ENCODE peak calls at places on chromosomes 7 and 10, in ten cellular contexts. I, V, C, N, O, R, S, T, M and A are unnamed samples.

GRCh38 chr10:87837445-87837844 is 19.4 kb upstream of the ATAD1 start:
- DNase-seq in V (no peak), R (no peak), O (no peak), I (no peak), N (no peak), C (no peak), S (no peak), T (no peak), M (no peak), A (no peak)

GRCh38 chr10:2813277-2813676 is 254.1 kb upstream of the PFKP start:
- DNase-seq in V (no peak), T (no peak), R (no peak), C (no peak), O (no peak), S (no peak), M (no peak), I (no peak), N (no peak), A (no peak)

GRCh38 chr10:42990721-42991441 is 86.0 kb upstream of the RET start:
- DNase-seq in O (no peak), M (no peak), N (no peak), C (peak; percentile 35), T (no peak), S (no peak), R (no peak), V (no peak), I (no peak), A (no peak)

GRCh38 chr7:80823066-80823465 is 95.8 kb downstream of the SEMA3C start:
- DNase-seq in S (no peak), T (no peak), I (no peak), V (no peak), N (no peak), C (no peak), O (no peak), R (no peak), M (no peak), A (no peak)

GRCh38 chr10:116802474-116802873 is 46.8 kb upstream of the ENO4 start:
- DNase-seq in N (no peak), O (no peak), V (no peak), R (no peak), S (no peak), C (no peak), M (no peak), T (no peak), I (no peak), A (no peak)

GRCh38 chr10:27241640-27242472 is 1.3 kb upstream of the ACBD5 start:
- DNase-seq in T (peak; percentile 55), N (peak; percentile 91), R (peak; percentile 95), C (peak; percentile 94), V (peak; percentile 97), S (peak; percentile 97), M (peak; percentile 92), O (peak; percentile 91), I (peak; percentile 63), A (peak; percentile 63)

GRCh38 chr7:150978136-150978789 is at the start of gene KCNH2:
- DNase-seq in N (peak; percentile 72), C (no peak), T (no peak), O (no peak), I (peak; percentile 86), V (peak; percentile 59), M (no peak), R (no peak), S (no peak), A (no peak)

GRCh38 chr7:24052572-24053223 is 231.3 kb upstream of the NPY start:
- DNase-seq in C (no peak), N (no peak), R (no peak), O (no peak), T (no peak), M (peak; percentile 99), V (no peak), I (peak; percentile 47), S (no peak), A (no peak)

GRCh38 chr7:25669954-25670841 is 441.9 kb upstream of the NPVF start:
- DNase-seq in C (no peak), N (peak; percentile 23), R (peak; percentile 84), V (no peak), S (no peak), O (no peak), T (no peak), I (no peak), M (no peak), A (no peak)

GRCh38 chr10:66747451-66747850 is 178.4 kb upstream of the LRRTM3 start:
- DNase-seq in I (no peak), S (no peak), V (no peak), O (peak; percentile 39), R (no peak), T (no peak), N (no peak), M (peak; percentile 93), C (no peak), A (no peak)

GRCh38 chr7:74104702-74105101 is 21.1 kb downstream of the LIMK1 start:
- DNase-seq in I (no peak), S (no peak), T (no peak), M (peak; percentile 68), V (no peak), N (no peak), O (no peak), C (no peak), R (no peak), A (no peak)

GRCh38 chr7:95470452-95470851 is 15.3 kb upstream of the ASB4 start:
- DNase-seq in V (no peak), N (no peak), I (peak; percentile 66), S (peak; percentile 83), O (peak; percentile 65), T (no peak), R (no peak), C (no peak), M (peak; percentile 40), A (no peak)

GRCh38 chr7:135217645-135218509 is 6.6 kb upstream of the WDR91 start:
- DNase-seq in V (no peak), T (no peak), M (no peak), R (no peak), N (no peak), O (no peak), I (no peak), C (peak; percentile 62), S (peak; percentile 33), A (no peak)

GRCh38 chr10:120995768-120996167 is 144.6 kb downstream of the WDR11 start:
- DNase-seq in I (no peak), S (no peak), M (no peak), O (no peak), N (no peak), V (no peak), C (no peak), T (no peak), R (no peak), A (no peak)

GRCh38 chr7:83020171-83020570 is 142.5 kb downstream of the PCLO start:
- DNase-seq in S (no peak), V (no peak), C (no peak), T (no peak), M (no peak), I (no peak), R (no peak), O (no peak), N (no peak), A (no peak)

GRCh38 chr7:11009631-11010030 is 36.0 kb downstream of the PHF14 start:
- DNase-seq in O (no peak), S (no peak), C (no peak), R (no peak), I (no peak), T (no peak), V (no peak), N (no peak), M (no peak), A (no peak)

GRCh38 chr10:109115179-109115578 is 808.1 kb downstream of the XPNPEP1 start:
- DNase-seq in O (no peak), T (no peak), V (no peak), M (no peak), C (no peak), S (no peak), N (no peak), I (no peak), R (no peak), A (no peak)

GRCh38 chr10:60778214-60778977 is at the start of gene CDK1:
- DNase-seq in I (peak; percentile 99), R (peak; percentile 98), T (peak; percentile 81), S (peak; percentile 99), O (peak; percentile 98), M (peak; percentile 99), N (peak; percentile 96), V (peak; percentile 98), C (peak; percentile 97), A (peak; percentile 61)

GRCh38 chr10:125992244-125992643 is 95.9 kb downstream of the FANK1 start:
- DNase-seq in O (no peak), R (no peak), M (no peak), I (no peak), C (no peak), S (no peak), T (no peak), V (no peak), N (no peak), A (no peak)

GRCh38 chr7:46024263-46024916 is 103.3 kb upstream of the IGFBP3 start:
- DNase-seq in T (no peak), I (no peak), S (no peak), O (no peak), V (no peak), C (peak; percentile 60), M (no peak), N (no peak), R (no peak), A (no peak)

GRCh38 chr10:110409926-110410325 is 87.8 kb upstream of the DUSP5 start:
- DNase-seq in S (no peak), I (no peak), C (no peak), R (no peak), M (no peak), V (no peak), N (no peak), T (no peak), O (no peak), A (no peak)

GRCh38 chr10:51860257-51860656 is 160.9 kb upstream of the CSTF2T start:
- DNase-seq in T (peak; percentile 42), I (no peak), C (no peak), V (no peak), R (peak; percentile 70), O (no peak), S (no peak), M (no peak), N (no peak), A (no peak)

GRCh38 chr10:34723746-34724145 is 91.3 kb downstream of the PARD3 start:
- DNase-seq in C (peak; percentile 60), R (peak; percentile 79), S (peak; percentile 54), O (no peak), I (peak; percentile 17), N (no peak), T (no peak), M (no peak), V (peak; percentile 52), A (no peak)

GRCh38 chr10:132422169-132422691 is 25.2 kb downstream of the PWWP2B start:
- DNase-seq in T (no peak), M (no peak), R (no peak), V (no peak), I (peak; percentile 63), C (no peak), S (no peak), O (no peak), N (no peak), A (no peak)

GRCh38 chr10:5620223-5620721 is 46.1 kb downstream of the ASB13 start:
- DNase-seq in C (no peak), N (no peak), M (no peak), T (peak; percentile 31), S (no peak), I (no peak), O (no peak), R (no peak), V (no peak), A (no peak)

GRCh38 chr10:10092581-10092980 is 925.1 kb upstream of the CELF2 start:
- DNase-seq in C (no peak), M (no peak), O (peak; percentile 53), N (peak; percentile 26), S (no peak), V (no peak), I (no peak), T (no peak), R (no peak), A (no peak)

GRCh38 chr10:43265799-43266721 is 805 bp downstream of the RASGEF1A start:
- DNase-seq in I (no peak), T (no peak), R (peak; percentile 68), O (no peak), M (no peak), V (no peak), N (no peak), C (peak; percentile 49), S (peak; percentile 77), A (peak; percentile 19)

GRCh38 chr7:121558288-121558687 is 162.2 kb upstream of the FAM3C start:
- DNase-seq in T (no peak), I (no peak), V (no peak), C (no peak), S (no peak), R (no peak), O (no peak), N (no peak), M (no peak), A (no peak)